ENCODE peak calls at places on chromosome 4, in eight cellular contexts. M, F, O, S, B, G, Q and H are unnamed samples.

GRCh38 chr4:159188646-159189045 is 85.8 kb downstream of the RAPGEF2 start:
- DNase-seq in M (no peak), F (no peak), O (no peak), S (no peak), B (no peak), G (no peak), Q (no peak), H (no peak)

GRCh38 chr4:84917087-84917821 is 49.2 kb downstream of the WDFY3 start:
- DNase-seq in M (no peak), F (no peak), O (no peak), S (no peak), B (no peak), G (peak), Q (no peak), H (no peak)

GRCh38 chr4:40377462-40378385 is 42.6 kb downstream of the CHRNA9 start:
- DNase-seq in M (no peak), F (no peak), O (no peak), S (no peak), B (no peak), G (no peak), Q (no peak), H (no peak)

GRCh38 chr4:155948541-155948940 is 5.1 kb downstream of the CTSO start:
- DNase-seq in M (no peak), F (no peak), O (no peak), S (no peak), B (no peak), G (no peak), Q (no peak), H (no peak)

GRCh38 chr4:140116442-140117104 is 37.4 kb downstream of the MAML3 start:
- DNase-seq in M (no peak), F (no peak), O (no peak), S (no peak), B (no peak), G (no peak), Q (no peak), H (no peak)

GRCh38 chr4:74056114-74056857 is 17.8 kb upstream of the CXCL3 start:
- DNase-seq in M (no peak), F (no peak), O (no peak), S (no peak), B (no peak), G (no peak), Q (peak), H (no peak)

GRCh38 chr4:76733380-76733779 is 164.6 kb downstream of the SOWAHB start:
- DNase-seq in M (no peak), F (no peak), O (no peak), S (no peak), B (no peak), G (no peak), Q (no peak), H (no peak)

GRCh38 chr4:83255584-83255983 is 29.0 kb downstream of the COQ2 start:
- DNase-seq in M (no peak), F (peak), O (no peak), S (no peak), B (no peak), G (no peak), Q (peak), H (no peak)

GRCh38 chr4:8911311-8912088 is 39.9 kb upstream of the HMX1 start:
- DNase-seq in M (no peak), F (no peak), O (no peak), S (no peak), B (peak), G (no peak), Q (no peak), H (no peak)

GRCh38 chr4:108292229-108292628 is 123.5 kb upstream of the LEF1 start:
- DNase-seq in M (no peak), F (no peak), O (no peak), S (no peak), B (no peak), G (no peak), Q (no peak), H (no peak)

GRCh38 chr4:153616005-153616555 is 68.0 kb upstream of the TLR2 start:
- DNase-seq in M (no peak), F (no peak), O (no peak), S (no peak), B (no peak), G (no peak), Q (no peak), H (no peak)

GRCh38 chr4:65893311-65893710 is 223.0 kb upstream of the EPHA5 start:
- DNase-seq in M (no peak), F (no peak), O (no peak), S (no peak), B (no peak), G (no peak), Q (no peak), H (no peak)

GRCh38 chr4:80335554-80336358 is at the start of gene CFAP299:
- DNase-seq in M (peak), F (peak), O (peak), S (peak), B (peak), G (peak), Q (peak), H (peak)

GRCh38 chr4:40721730-40722171 is 28.0 kb upstream of the NSUN7 start:
- DNase-seq in M (no peak), F (no peak), O (no peak), S (no peak), B (no peak), G (no peak), Q (no peak), H (no peak)

GRCh38 chr4:57875829-57876392 is 765.7 kb upstream of the IGFBP7 start:
- DNase-seq in M (no peak), F (no peak), O (no peak), S (no peak), B (no peak), G (no peak), Q (no peak), H (no peak)

GRCh38 chr4:38146383-38146782 is 186.2 kb downstream of the PTTG2 start:
- DNase-seq in M (no peak), F (no peak), O (no peak), S (no peak), B (no peak), G (no peak), Q (no peak), H (no peak)

GRCh38 chr4:37835806-37836205 is 9.3 kb downstream of the PGM2 start:
- DNase-seq in M (no peak), F (no peak), O (no peak), S (no peak), B (no peak), G (no peak), Q (no peak), H (no peak)

GRCh38 chr4:47762376-47763266 is 75.2 kb downstream of the CORIN start:
- DNase-seq in M (no peak), F (no peak), O (no peak), S (no peak), B (no peak), G (no peak), Q (no peak), H (no peak)

GRCh38 chr4:43987331-43987944 is 461.2 kb downstream of the KCTD8 start:
- DNase-seq in M (no peak), F (no peak), O (no peak), S (no peak), B (no peak), G (no peak), Q (no peak), H (no peak)

GRCh38 chr4:48710446-48711209 is 69.5 kb downstream of the FRYL start:
- DNase-seq in M (no peak), F (no peak), O (no peak), S (no peak), B (no peak), G (no peak), Q (no peak), H (no peak)

GRCh38 chr4:85406185-85406584 is 68.8 kb upstream of the ARHGAP24 start:
- DNase-seq in M (no peak), F (no peak), O (no peak), S (no peak), B (no peak), G (no peak), Q (no peak), H (no peak)

GRCh38 chr4:82753238-82753637 is 45.4 kb downstream of the SCD5 start:
- DNase-seq in M (no peak), F (no peak), O (no peak), S (no peak), B (no peak), G (no peak), Q (no peak), H (no peak)